ENCODE peak calls at places on chromosomes 13 and 19, in ten cellular contexts. A is neural progenitor cell, Y is mammary epithelial cell, F is GM23338, U is SK-N-SH, Q is K562, S is PC-9, I is mesenchymal stem cell, Z is PC-3, H is IMR-90. G is an unnamed sample.
A peak's percentile ranks its signal among the peaks of the same experiment; 100 is the strongest.

GRCh38 chr19:7533281-7533819 is 2.2 kb upstream of the PNPLA6 start:
- DNase-seq in A (peak; percentile 35), S (no peak), I (peak; percentile 37), Q (no peak), Y (no peak), U (no peak), H (peak; percentile 28), F (peak; percentile 72), Z (no peak), G (peak; percentile 85)

GRCh38 chr13:40164137-40164536 is 502.3 kb downstream of the FOXO1 start:
- DNase-seq in S (peak; percentile 42), Z (peak; percentile 25), H (no peak), Y (peak; percentile 67), U (no peak), Q (no peak), F (no peak), I (peak; percentile 73), A (no peak), G (peak; percentile 71)

GRCh38 chr19:41409288-41409687 is 11.7 kb downstream of the BCKDHA start:
- DNase-seq in A (no peak), Z (peak; percentile 83), F (no peak), Y (peak; percentile 58), U (no peak), S (peak; percentile 67), H (peak; percentile 40), I (peak; percentile 34), Q (no peak), G (peak; percentile 32)

GRCh38 chr19:11710313-11710712 is 28.4 kb downstream of the ZNF823 start:
- DNase-seq in Z (no peak), Q (no peak), U (no peak), Y (no peak), I (no peak), H (no peak), F (no peak), A (no peak), S (peak; percentile 19), G (no peak)

GRCh38 chr13:30196025-30196424 is 111.3 kb downstream of the KATNAL1 start:
- DNase-seq in Z (peak; percentile 2), Q (no peak), F (peak; percentile 68), I (peak; percentile 39), Y (no peak), U (peak; percentile 77), H (peak; percentile 41), S (no peak), A (peak; percentile 65), G (no peak)

GRCh38 chr19:30669329-30670010 is 297.3 kb downstream of the ZNF536 start:
- DNase-seq in U (peak; percentile 83), Y (peak; percentile 62), H (peak; percentile 12), Q (peak; percentile 61), Z (peak; percentile 39), I (peak; percentile 30), F (peak; percentile 85), A (peak; percentile 80), S (no peak), G (peak; percentile 62)

GRCh38 chr13:21675095-21676007 is 4.5 kb downstream of the FGF9 start:
- DNase-seq in Q (no peak), S (no peak), U (peak; percentile 36), Y (no peak), I (no peak), H (no peak), Z (no peak), A (peak; percentile 56), F (peak; percentile 61), G (peak; percentile 25)

GRCh38 chr19:49070416-49070815 is 2.1 kb downstream of the KCNA7 start:
- DNase-seq in F (no peak), Y (no peak), U (no peak), A (no peak), Z (no peak), S (no peak), Q (no peak), H (no peak), I (no peak), G (no peak)

GRCh38 chr13:67416047-67416925 is 186.2 kb upstream of the PCDH9 start:
- DNase-seq in A (peak; percentile 68), H (peak; percentile 29), U (peak; percentile 32), F (peak; percentile 82), S (no peak), Y (peak; percentile 2), I (peak; percentile 38), Z (peak; percentile 45), Q (peak; percentile 4), G (peak; percentile 24)

GRCh38 chr13:42819712-42820111 is 38.3 kb downstream of the FAM216B start:
- DNase-seq in S (no peak), Z (no peak), U (no peak), I (no peak), A (no peak), H (no peak), F (no peak), Y (no peak), Q (no peak), G (no peak)

GRCh38 chr13:94305934-94306333 is 173.5 kb downstream of the DCT start:
- DNase-seq in I (peak; percentile 30), Y (no peak), H (peak; percentile 18), U (no peak), S (no peak), Z (no peak), Q (no peak), F (no peak), A (no peak), G (peak; percentile 49)

GRCh38 chr19:7986321-7987083 is 18.9 kb downstream of the ELAVL1 start:
- DNase-seq in F (no peak), H (peak; percentile 82), U (no peak), A (no peak), Y (peak; percentile 47), I (peak; percentile 90), Q (no peak), Z (peak; percentile 94), S (peak; percentile 72), G (peak; percentile 79)

GRCh38 chr13:34025746-34026145 is 207.8 kb downstream of the RFC3 start:
- DNase-seq in F (no peak), S (peak; percentile 41), A (no peak), Y (peak; percentile 65), I (peak; percentile 16), U (no peak), H (peak; percentile 8), Q (no peak), Z (peak; percentile 76), G (peak; percentile 56)

GRCh38 chr19:49710372-49710951 is 19.5 kb downstream of the CPT1C start:
- DNase-seq in S (no peak), A (no peak), Y (no peak), Q (peak; percentile 49), U (no peak), I (peak; percentile 86), Z (peak; percentile 72), H (peak; percentile 84), F (no peak), G (peak; percentile 82)

GRCh38 chr19:38788478-38789243 is at the start of gene LGALS7B:
- DNase-seq in Z (no peak), U (no peak), F (peak; percentile 7), H (no peak), S (no peak), I (no peak), A (no peak), Q (no peak), Y (no peak), G (no peak)

GRCh38 chr13:83881917-83882625 is at the start of gene SLITRK1:
- DNase-seq in Y (peak; percentile 56), F (peak; percentile 96), I (peak; percentile 69), U (peak; percentile 16), H (peak; percentile 19), Q (no peak), S (no peak), A (peak; percentile 94), Z (no peak), G (peak; percentile 30)

GRCh38 chr13:41995946-41996345 is 35.0 kb upstream of the VWA8 start:
- DNase-seq in I (peak; percentile 27), S (no peak), Q (peak; percentile 68), Y (peak; percentile 85), H (peak; percentile 75), F (no peak), U (no peak), Z (peak; percentile 6), A (no peak), G (peak; percentile 64)

GRCh38 chr13:107590556-107590955 is 624.8 kb downstream of the LIG4 start:
- DNase-seq in F (no peak), Q (no peak), A (no peak), S (peak; percentile 18), U (no peak), Y (no peak), I (no peak), H (peak; percentile 83), Z (no peak), G (no peak)

GRCh38 chr19:10517760-10518443 is 655 bp upstream of the S1PR5 start:
- DNase-seq in Z (peak; percentile 41), I (peak; percentile 80), Q (peak; percentile 88), U (peak; percentile 69), H (peak; percentile 15), S (no peak), Y (no peak), F (peak; percentile 57), A (peak; percentile 39), G (peak; percentile 62)

DNA sequence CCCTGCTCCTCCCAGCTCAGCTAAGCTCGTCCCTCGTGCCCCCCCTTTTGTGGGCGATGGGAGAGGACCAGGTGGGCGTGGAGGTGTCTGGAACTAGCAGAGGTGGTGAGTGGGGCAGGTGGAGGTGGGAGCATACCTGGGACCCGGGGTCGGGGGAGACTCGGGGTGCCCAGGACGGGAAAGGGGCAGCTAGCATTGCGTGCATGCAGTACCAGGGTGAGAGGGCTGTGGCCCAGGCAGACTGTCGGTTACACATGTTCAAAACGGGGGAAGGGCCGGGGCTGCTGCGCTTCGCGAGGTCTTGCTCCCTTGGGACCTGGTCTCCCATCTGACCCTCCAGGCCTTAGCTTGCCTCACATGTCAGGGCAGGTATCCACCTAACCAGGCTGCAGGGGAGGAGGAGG is 9.1 kb downstream of the TLE5 start:
- DNase-seq in I (no peak), Y (no peak), Z (no peak), H (no peak), A (no peak), S (no peak), Q (peak; percentile 15), F (no peak), U (no peak), G (no peak)
- H3K4me3 ChIP-seq in I (no peak overlapping the region), Y (no peak overlapping the region), Z (no peak overlapping the region), H (no peak overlapping the region), A (no peak overlapping the region), S (no peak overlapping the region), Q (no peak overlapping the region), F (no peak overlapping the region), U (no peak overlapping the region), G (no peak overlapping the region)

GRCh38 chr19:18735324-18735723 is 51.8 kb downstream of the CRTC1 start:
- DNase-seq in S (no peak), I (no peak), Q (no peak), U (no peak), Z (no peak), A (no peak), Y (no peak), H (no peak), F (no peak), G (no peak)
- H3K4me1 ChIP-seq in S (no peaks in the 10 kb centered on the region), I (peaks cover 26% of the 10 kb centered on the region), Q (peaks cover 17% of the 10 kb centered on the region), U (no peaks in the 10 kb centered on the region), Z (no peaks in the 10 kb centered on the region), A (peaks cover 13% of the 10 kb centered on the region), Y (peaks cover 6% of the 10 kb centered on the region), H (peaks cover 11% of the 10 kb centered on the region), F (no peaks in the 10 kb centered on the region), G (no peaks in the 10 kb centered on the region)

GRCh38 chr13:44447783-44448182 is 74.2 kb downstream of the SERP2 start:
- DNase-seq in I (no peak), S (no peak), U (no peak), Y (no peak), Q (no peak), H (no peak), Z (no peak), A (no peak), F (no peak), G (no peak)
- H3K4me2 ChIP-seq in I (no peak overlapping the region), S (no peak overlapping the region), U (no peak overlapping the region), Y (no peak overlapping the region), Q (no peak overlapping the region), H (no peak overlapping the region), Z (no peak overlapping the region), A (no peak overlapping the region), F (no peak overlapping the region), G (no peak overlapping the region)

GRCh38 chr19:17406887-17407196 is 1.4 kb upstream of the BST2 start:
- DNase-seq in H (no peak), Y (no peak), S (no peak), I (no peak), F (no peak), Z (no peak), U (no peak), A (no peak), Q (no peak), G (no peak)
- H3K4me3 ChIP-seq in H (no peak overlapping the region), Y (no peak overlapping the region), S (no peak overlapping the region), I (peak overlapping the region; percentile 54), F (no peak overlapping the region), Z (no peak overlapping the region), U (no peak overlapping the region), A (no peak overlapping the region), Q (peak overlapping the region; percentile 53), G (no peak overlapping the region)